ENCODE peak calls at places on chromosomes 3 and 15, in nine cellular contexts. One of them, this sample, is unnamed.

GRCh38 chr3:177827517-177828249 is 630.4 kb upstream of the TBL1XR1 start:
- DNase-seq in frontal cortex: no peak
- DNase-seq in G401: no peak
- DNase-seq in sciatic nerve: no peak
- DNase-seq in uterus: no peak
- DNase-seq in head of caudate nucleus: no peak
- DNase-seq in adipocyte: peak; percentile 78
- DNase-seq in naive B cell: no peak
- DNase-seq in NCI-H2081: no peak
- DNase-seq in this sample: no peak

GRCh38 chr3:142888099-142888483 is 792 bp downstream of the PCOLCE2 start:
- DNase-seq in sciatic nerve: no peak
- DNase-seq in NCI-H2081: peak; percentile 83
- DNase-seq in adipocyte: peak; percentile 28
- DNase-seq in uterus: no peak
- DNase-seq in naive B cell: no peak
- DNase-seq in frontal cortex: peak; percentile 39
- DNase-seq in head of caudate nucleus: no peak
- DNase-seq in G401: peak; percentile 4
- DNase-seq in this sample: peak; percentile 43

GRCh38 chr3:43194069-43194468 is 88.2 kb upstream of the POMGNT2 start:
- DNase-seq in frontal cortex: no peak
- DNase-seq in NCI-H2081: no peak
- DNase-seq in head of caudate nucleus: no peak
- DNase-seq in G401: no peak
- DNase-seq in uterus: no peak
- DNase-seq in naive B cell: no peak
- DNase-seq in adipocyte: no peak
- DNase-seq in sciatic nerve: no peak
- DNase-seq in this sample: no peak

GRCh38 chr3:56202997-56203396 is 265.3 kb downstream of the ERC2 start:
- DNase-seq in frontal cortex: no peak
- DNase-seq in G401: no peak
- DNase-seq in adipocyte: no peak
- DNase-seq in naive B cell: no peak
- DNase-seq in NCI-H2081: no peak
- DNase-seq in uterus: no peak
- DNase-seq in head of caudate nucleus: no peak
- DNase-seq in sciatic nerve: no peak
- DNase-seq in this sample: no peak

GRCh38 chr3:19945405-19946290 is 1.2 kb upstream of the RAB5A start:
- DNase-seq in sciatic nerve: peak; percentile 62
- DNase-seq in naive B cell: no peak
- DNase-seq in head of caudate nucleus: no peak
- DNase-seq in G401: no peak
- DNase-seq in uterus: peak; percentile 24
- DNase-seq in frontal cortex: no peak
- DNase-seq in adipocyte: no peak
- DNase-seq in NCI-H2081: peak; percentile 52
- DNase-seq in this sample: no peak

GRCh38 chr3:188090626-188091309 is 63.2 kb upstream of the LPP start:
- DNase-seq in NCI-H2081: peak; percentile 68
- DNase-seq in head of caudate nucleus: no peak
- DNase-seq in adipocyte: no peak
- DNase-seq in naive B cell: no peak
- DNase-seq in sciatic nerve: no peak
- DNase-seq in G401: no peak
- DNase-seq in frontal cortex: no peak
- DNase-seq in uterus: no peak
- DNase-seq in this sample: peak; percentile 87

GRCh38 chr3:158788446-158788845 is 13.4 kb upstream of the MFSD1 start:
- DNase-seq in naive B cell: no peak
- DNase-seq in NCI-H2081: no peak
- DNase-seq in uterus: no peak
- DNase-seq in frontal cortex: no peak
- DNase-seq in adipocyte: no peak
- DNase-seq in head of caudate nucleus: no peak
- DNase-seq in G401: no peak
- DNase-seq in sciatic nerve: no peak
- DNase-seq in this sample: no peak

GRCh38 chr3:161913786-161914389 is 417.3 kb downstream of the OTOL1 start:
- DNase-seq in sciatic nerve: no peak
- DNase-seq in NCI-H2081: no peak
- DNase-seq in adipocyte: peak; percentile 30
- DNase-seq in uterus: no peak
- DNase-seq in G401: no peak
- DNase-seq in head of caudate nucleus: no peak
- DNase-seq in frontal cortex: no peak
- DNase-seq in naive B cell: no peak
- DNase-seq in this sample: no peak

GRCh38 chr3:23900744-23901143 is 16.0 kb downstream of the NKIRAS1 start:
- DNase-seq in NCI-H2081: no peak
- DNase-seq in naive B cell: no peak
- DNase-seq in head of caudate nucleus: no peak
- DNase-seq in uterus: no peak
- DNase-seq in frontal cortex: no peak
- DNase-seq in adipocyte: peak; percentile 60
- DNase-seq in G401: no peak
- DNase-seq in sciatic nerve: no peak
- DNase-seq in this sample: no peak

GRCh38 chr3:158005391-158006100 is 100.7 kb downstream of the SHOX2 start:
- DNase-seq in NCI-H2081: no peak
- DNase-seq in adipocyte: no peak
- DNase-seq in uterus: no peak
- DNase-seq in sciatic nerve: no peak
- DNase-seq in naive B cell: no peak
- DNase-seq in head of caudate nucleus: no peak
- DNase-seq in frontal cortex: no peak
- DNase-seq in G401: no peak
- DNase-seq in this sample: no peak

GRCh38 chr15:73928241-73928579 is 1.9 kb downstream of the LOXL1 start:
- DNase-seq in G401: no peak
- DNase-seq in head of caudate nucleus: no peak
- DNase-seq in adipocyte: no peak
- DNase-seq in NCI-H2081: no peak
- DNase-seq in naive B cell: no peak
- DNase-seq in sciatic nerve: no peak
- DNase-seq in uterus: no peak
- DNase-seq in frontal cortex: no peak
- DNase-seq in this sample: no peak

GRCh38 chr3:42652611-42653302 is 740 bp upstream of the ZBTB47 start:
- DNase-seq in adipocyte: peak; percentile 82
- DNase-seq in frontal cortex: peak; percentile 47
- DNase-seq in G401: peak; percentile 52
- DNase-seq in head of caudate nucleus: no peak
- DNase-seq in sciatic nerve: peak; percentile 77
- DNase-seq in naive B cell: no peak
- DNase-seq in NCI-H2081: no peak
- DNase-seq in uterus: peak; percentile 67
- DNase-seq in this sample: no peak

This sample was measured in NCI-H345.